ENCODE peak calls at places on chromosome 1, in five cellular contexts. S is T-helper 2 cell; C is NCI-H774; M is activated naive CD8-positive, alpha-beta T cell treated with anti-CD3 and anti-CD28 coated beads, Interleukin-2, amount 50 U/mL, for 24 hours; J is COR-L47. I is an unnamed sample.

GRCh38 chr1:1337793-1338147 is 6.7 kb downstream of the TAS1R3 start:
- DNase-seq in S (no peak), C (no peak), M (peak; percentile 63), J (no peak), I (no peak)

GRCh38 chr1:155083865-155084721 is 5.5 kb downstream of the EFNA3 start:
- DNase-seq in S (no peak), C (no peak), M (peak; percentile 52), J (peak; percentile 55), I (no peak)

GRCh38 chr1:185400057-185400456 is 83.0 kb upstream of the IVNS1ABP start:
- DNase-seq in S (no peak), C (no peak), M (no peak), J (no peak), I (no peak)

GRCh38 chr1:51622455-51622913 is 5.6 kb downstream of the OSBPL9 start:
- DNase-seq in S (no peak), C (peak; percentile 13), M (no peak), J (peak; percentile 83), I (peak; percentile 41)

GRCh38 chr1:32507021-32507420 is 32.2 kb upstream of the ZBTB8A start:
- DNase-seq in S (no peak), C (no peak), M (no peak), J (no peak), I (no peak)

GRCh38 chr1:3477241-3478109 is 23.0 kb downstream of the ARHGEF16 start:
- DNase-seq in S (no peak), C (no peak), M (no peak), J (no peak), I (no peak)

GRCh38 chr1:70057500-70057899 is 147.9 kb downstream of the LRRC40 start:
- DNase-seq in S (no peak), C (no peak), M (no peak), J (no peak), I (no peak)

GRCh38 chr1:167755568-167756145 is 33.9 kb downstream of the MPZL1 start:
- DNase-seq in S (no peak), C (no peak), M (no peak), J (no peak), I (no peak)

GRCh38 chr1:210397252-210397651 is 68.5 kb downstream of the HHAT start:
- DNase-seq in S (no peak), C (no peak), M (no peak), J (no peak), I (no peak)

GRCh38 chr1:172971241-172971640 is 79.5 kb downstream of the TNFSF18 start:
- DNase-seq in S (no peak), C (no peak), M (no peak), J (no peak), I (no peak)

GRCh38 chr1:56302878-56303277 is 276.5 kb downstream of the PLPP3 start:
- DNase-seq in S (no peak), C (no peak), M (no peak), J (no peak), I (no peak)

GRCh38 chr1:89454845-89455521 is 69.6 kb upstream of the LRRC8B start:
- DNase-seq in S (no peak), C (peak; percentile 44), M (peak; percentile 42), J (peak; percentile 62), I (no peak)

GRCh38 chr1:117573386-117574040 is 32.3 kb upstream of the TENT5C start:
- DNase-seq in S (no peak), C (no peak), M (no peak), J (no peak), I (no peak)

GRCh38 chr1:10979483-10979920 is 33.0 kb upstream of the TARDBP start:
- DNase-seq in S (no peak), C (no peak), M (no peak), J (no peak), I (no peak)

GRCh38 chr1:8903908-8904650 is 25.6 kb upstream of the ENO1 start:
- DNase-seq in S (no peak), C (no peak), M (no peak), J (no peak), I (peak; percentile 46)

GRCh38 chr1:88922214-88922613 is 30.8 kb upstream of the GTF2B start:
- DNase-seq in S (no peak), C (no peak), M (no peak), J (no peak), I (no peak)

GRCh38 chr1:211474426-211474825 is 17.5 kb downstream of the RD3 start:
- DNase-seq in S (no peak), C (no peak), M (no peak), J (no peak), I (no peak)